ENCODE peak calls at places on chromosomes 2 and 18, in five cellular contexts. One of them, this sample, is unnamed.

GRCh38 chr2:68413466-68413865 is 48.4 kb downstream of the PLEK start:
- DNase-seq in HAP-1: no peak
- DNase-seq in heart left ventricle: no peak
- DNase-seq in cardiac muscle cell: no peak
- DNase-seq in thoracic aorta: no peak
- DNase-seq in this sample: no peak

GRCh38 chr2:119888673-119889072 is 124.2 kb upstream of the EPB41L5 start:
- DNase-seq in HAP-1: no peak
- DNase-seq in heart left ventricle: no peak
- DNase-seq in cardiac muscle cell: peak; percentile 76
- DNase-seq in thoracic aorta: no peak
- DNase-seq in this sample: no peak

GRCh38 chr2:213545481-213545880 is 261.2 kb downstream of the SPAG16 start:
- DNase-seq in HAP-1: no peak
- DNase-seq in heart left ventricle: no peak
- DNase-seq in cardiac muscle cell: no peak
- DNase-seq in thoracic aorta: no peak
- DNase-seq in this sample: no peak

GRCh38 chr2:95266781-95267430 is 7.3 kb upstream of the PROM2 start:
- DNase-seq in HAP-1: no peak
- DNase-seq in heart left ventricle: no peak
- DNase-seq in cardiac muscle cell: no peak
- DNase-seq in thoracic aorta: no peak
- DNase-seq in this sample: no peak

GRCh38 chr2:80852808-80853139 is 548.2 kb upstream of the LRRTM1 start:
- DNase-seq in HAP-1: no peak
- DNase-seq in heart left ventricle: no peak
- DNase-seq in cardiac muscle cell: no peak
- DNase-seq in thoracic aorta: no peak
- DNase-seq in this sample: no peak

GRCh38 chr2:85712261-85712660 is 18.1 kb downstream of the GNLY start:
- DNase-seq in HAP-1: no peak
- DNase-seq in heart left ventricle: no peak
- DNase-seq in cardiac muscle cell: no peak
- DNase-seq in thoracic aorta: no peak
- DNase-seq in this sample: no peak

GRCh38 chr2:72718906-72719305 is 106.9 kb downstream of the EXOC6B start:
- DNase-seq in HAP-1: no peak
- DNase-seq in heart left ventricle: no peak
- DNase-seq in cardiac muscle cell: no peak
- DNase-seq in thoracic aorta: no peak
- DNase-seq in this sample: no peak

GRCh38 chr2:64456298-64456697 is 2.3 kb downstream of the LGALSL start:
- DNase-seq in HAP-1: no peak
- DNase-seq in heart left ventricle: no peak
- DNase-seq in cardiac muscle cell: no peak
- DNase-seq in thoracic aorta: no peak
- DNase-seq in this sample: no peak

GRCh38 chr2:120442923-120443571 is 97.1 kb downstream of the INHBB start:
- DNase-seq in HAP-1: no peak
- DNase-seq in heart left ventricle: no peak
- DNase-seq in cardiac muscle cell: peak; percentile 20
- DNase-seq in thoracic aorta: no peak
- DNase-seq in this sample: no peak

GRCh38 chr2:42868874-42869273 is 76.5 kb upstream of the HAAO start:
- DNase-seq in HAP-1: no peak
- DNase-seq in heart left ventricle: no peak
- DNase-seq in cardiac muscle cell: no peak
- DNase-seq in thoracic aorta: no peak
- DNase-seq in this sample: no peak

GRCh38 chr2:25831744-25832449 is 46.4 kb downstream of the ASXL2 start:
- DNase-seq in HAP-1: no peak
- DNase-seq in heart left ventricle: no peak
- DNase-seq in cardiac muscle cell: no peak
- DNase-seq in thoracic aorta: no peak
- DNase-seq in this sample: no peak

GRCh38 chr2:240624011-240624949 is 1.0 kb upstream of the GPR35 start:
- DNase-seq in HAP-1: no peak
- DNase-seq in heart left ventricle: no peak
- DNase-seq in cardiac muscle cell: no peak
- DNase-seq in thoracic aorta: no peak
- DNase-seq in this sample: no peak

GRCh38 chr2:8821276-8822217 is 15.9 kb downstream of the KIDINS220 start:
- DNase-seq in HAP-1: no peak
- DNase-seq in heart left ventricle: peak; percentile 23
- DNase-seq in cardiac muscle cell: peak; percentile 85
- DNase-seq in thoracic aorta: peak; percentile 47
- DNase-seq in this sample: no peak

GRCh38 chr2:119011162-119011909 is 69.3 kb downstream of the MARCO start:
- DNase-seq in HAP-1: peak; percentile 22
- DNase-seq in heart left ventricle: peak; percentile 36
- DNase-seq in cardiac muscle cell: peak; percentile 62
- DNase-seq in thoracic aorta: no peak
- DNase-seq in this sample: no peak

GRCh38 chr2:16037808-16038457 is 97.6 kb downstream of the MYCN start:
- DNase-seq in HAP-1: no peak
- DNase-seq in heart left ventricle: no peak
- DNase-seq in cardiac muscle cell: no peak
- DNase-seq in thoracic aorta: no peak
- DNase-seq in this sample: no peak

GRCh38 chr2:31236433-31237205 is 2.7 kb downstream of the EHD3 start:
- DNase-seq in HAP-1: no peak
- DNase-seq in heart left ventricle: no peak
- DNase-seq in cardiac muscle cell: no peak
- DNase-seq in thoracic aorta: no peak
- DNase-seq in this sample: no peak

GRCh38 chr2:61538920-61539559 is 884 bp upstream of the XPO1 start:
- DNase-seq in HAP-1: peak; percentile 34
- DNase-seq in heart left ventricle: peak; percentile 10
- DNase-seq in cardiac muscle cell: peak; percentile 39
- DNase-seq in thoracic aorta: no peak
- DNase-seq in this sample: no peak

GRCh38 chr2:237702439-237703397 is 75.3 kb downstream of the LRRFIP1 start:
- DNase-seq in HAP-1: no peak
- DNase-seq in heart left ventricle: peak; percentile 70
- DNase-seq in cardiac muscle cell: peak; percentile 87
- DNase-seq in thoracic aorta: no peak
- DNase-seq in this sample: no peak

GRCh38 chr18:78789850-78790249 is 189.8 kb upstream of the SALL3 start:
- DNase-seq in HAP-1: no peak
- DNase-seq in heart left ventricle: no peak
- DNase-seq in cardiac muscle cell: no peak
- DNase-seq in thoracic aorta: no peak
- DNase-seq in this sample: no peak

GRCh38 chr2:160581448-160581847 is 87.8 kb upstream of the RBMS1 start:
- DNase-seq in HAP-1: no peak
- DNase-seq in heart left ventricle: no peak
- DNase-seq in cardiac muscle cell: no peak
- DNase-seq in thoracic aorta: no peak
- DNase-seq in this sample: no peak

GRCh38 chr2:193517615-193518014 is 1322.9 kb upstream of the TMEFF2 start:
- DNase-seq in HAP-1: no peak
- DNase-seq in heart left ventricle: no peak
- DNase-seq in cardiac muscle cell: no peak
- DNase-seq in thoracic aorta: no peak
- DNase-seq in this sample: peak; percentile 10

GRCh38 chr2:74703373-74703772 is 49.3 kb downstream of the SEMA4F start:
- DNase-seq in HAP-1: no peak
- DNase-seq in heart left ventricle: no peak
- DNase-seq in cardiac muscle cell: peak; percentile 91
- DNase-seq in thoracic aorta: no peak
- DNase-seq in this sample: no peak

DNA sequence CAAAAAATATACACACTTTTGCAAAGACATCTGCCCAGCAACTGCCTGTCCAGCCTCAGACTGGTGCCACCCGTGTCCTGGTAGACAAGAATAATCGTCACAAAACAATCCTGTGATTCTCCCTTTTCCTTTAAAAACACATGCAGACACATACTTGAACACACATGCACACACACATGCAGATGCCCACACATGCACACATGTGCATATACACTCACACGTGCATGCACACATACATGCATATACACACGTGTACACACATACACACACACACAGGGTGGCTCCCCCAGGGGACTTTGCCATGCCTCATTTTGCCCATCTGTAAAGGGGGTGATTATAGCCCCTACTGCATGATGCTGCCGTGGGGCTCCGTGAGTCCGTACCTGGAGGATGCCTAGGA is 24.9 kb upstream of the ALPP start:
- DNase-seq in HAP-1: no peak
- DNase-seq in heart left ventricle: no peak
- DNase-seq in cardiac muscle cell: no peak
- DNase-seq in thoracic aorta: no peak
- DNase-seq in this sample: no peak
- H3K27me3 ChIP-seq in HAP-1: peaks cover 10% of the 10 kb centered on the region
- H3K27me3 ChIP-seq in heart left ventricle: peaks cover 54% of the 10 kb centered on the region
- H3K27me3 ChIP-seq in cardiac muscle cell: peaks cover 57% of the 10 kb centered on the region
- H3K27me3 ChIP-seq in thoracic aorta: peaks cover 11% of the 10 kb centered on the region
- H3K27me3 ChIP-seq in this sample: peaks cover 45% of the 10 kb centered on the region

GRCh38 chr2:136929531-136929930 is 164.2 kb downstream of the THSD7B start:
- DNase-seq in HAP-1: no peak
- DNase-seq in heart left ventricle: no peak
- DNase-seq in cardiac muscle cell: no peak
- DNase-seq in thoracic aorta: no peak
- DNase-seq in this sample: no peak
- H3K27me3 ChIP-seq in HAP-1: no peaks in the 10 kb centered on the region
- H3K27me3 ChIP-seq in heart left ventricle: no peaks in the 10 kb centered on the region
- H3K27me3 ChIP-seq in cardiac muscle cell: no peaks in the 10 kb centered on the region
- H3K27me3 ChIP-seq in thoracic aorta: no peaks in the 10 kb centered on the region
- H3K27me3 ChIP-seq in this sample: no peaks in the 10 kb centered on the region

GRCh38 chr2:12890071-12890470 is 173.3 kb downstream of the TRIB2 start:
- DNase-seq in HAP-1: no peak
- DNase-seq in heart left ventricle: no peak
- DNase-seq in cardiac muscle cell: no peak
- DNase-seq in thoracic aorta: no peak
- DNase-seq in this sample: no peak
- H3K27me3 ChIP-seq in HAP-1: no peaks in the 10 kb centered on the region
- H3K27me3 ChIP-seq in heart left ventricle: no peaks in the 10 kb centered on the region
- H3K27me3 ChIP-seq in cardiac muscle cell: no peaks in the 10 kb centered on the region
- H3K27me3 ChIP-seq in thoracic aorta: no peaks in the 10 kb centered on the region
- H3K27me3 ChIP-seq in this sample: no peaks in the 10 kb centered on the region

DNA sequence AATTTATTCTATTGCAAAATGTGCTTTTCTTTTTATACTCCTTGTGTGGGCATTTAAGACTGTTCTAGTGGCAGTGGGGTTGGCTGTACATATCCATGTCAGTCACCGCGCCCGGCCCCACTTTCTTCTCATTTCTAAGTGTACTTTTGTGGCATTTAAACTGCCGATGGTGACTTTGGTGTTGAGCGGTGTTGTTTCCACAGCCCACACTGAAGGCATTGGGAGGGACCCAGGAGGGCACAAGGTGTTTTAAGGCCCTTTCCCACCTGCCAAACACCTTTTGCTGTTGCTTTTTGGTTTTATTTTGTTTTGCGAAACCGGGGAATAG is 369.7 kb downstream of the MTX2 start:
- DNase-seq in HAP-1: no peak
- DNase-seq in heart left ventricle: no peak
- DNase-seq in cardiac muscle cell: no peak
- DNase-seq in thoracic aorta: no peak
- DNase-seq in this sample: no peak
- H3K27me3 ChIP-seq in HAP-1: peaks cover 67% of the 10 kb centered on the region
- H3K27me3 ChIP-seq in heart left ventricle: peaks cover 93% of the 10 kb centered on the region
- H3K27me3 ChIP-seq in cardiac muscle cell: peaks cover 96% of the 10 kb centered on the region
- H3K27me3 ChIP-seq in thoracic aorta: peaks cover 7% of the 10 kb centered on the region
- H3K27me3 ChIP-seq in this sample: no peaks in the 10 kb centered on the region

DNA sequence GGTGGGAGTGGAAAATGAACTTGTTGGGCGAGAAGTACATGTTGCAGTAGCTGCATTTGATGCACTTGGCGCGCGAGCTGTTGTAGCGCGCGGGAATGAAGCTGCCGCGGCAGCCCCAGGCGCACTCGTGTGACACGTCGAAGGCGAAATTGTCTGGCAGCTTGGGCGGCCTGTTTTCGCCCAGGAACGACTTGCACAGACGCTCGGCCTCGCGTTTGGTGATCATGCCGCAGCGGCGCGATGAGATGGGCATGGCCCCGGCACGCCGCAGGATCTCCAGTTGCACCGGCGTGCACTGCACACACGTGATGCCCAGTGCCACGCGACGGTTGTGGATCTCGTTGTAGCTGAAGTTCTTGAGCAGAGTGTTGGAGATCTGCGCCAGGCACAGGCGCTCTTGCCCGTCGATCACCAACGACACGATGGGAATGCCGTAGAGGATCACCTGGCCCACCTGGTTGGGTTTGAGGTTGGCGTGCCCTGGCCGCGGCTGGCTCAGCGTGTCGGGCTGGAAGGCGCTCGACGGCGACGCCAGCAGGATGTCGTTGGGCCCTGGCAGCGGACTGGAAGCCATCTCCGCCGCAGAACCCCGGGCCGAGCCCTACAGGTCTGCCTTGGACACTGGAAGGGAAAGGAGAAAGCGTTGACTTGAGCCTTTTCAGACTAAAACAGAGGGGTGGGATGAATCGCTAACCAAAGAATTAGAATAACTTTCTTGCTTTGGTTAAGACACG is 2.7 kb downstream of the SKOR2 start:
- DNase-seq in HAP-1: no peak
- DNase-seq in heart left ventricle: no peak
- DNase-seq in cardiac muscle cell: no peak
- DNase-seq in thoracic aorta: no peak
- DNase-seq in this sample: no peak
- H3K27me3 ChIP-seq in HAP-1: peaks cover 52% of the 10 kb centered on the region
- H3K27me3 ChIP-seq in heart left ventricle: peaks cover 100% of the 10 kb centered on the region
- H3K27me3 ChIP-seq in cardiac muscle cell: peaks cover 100% of the 10 kb centered on the region
- H3K27me3 ChIP-seq in thoracic aorta: peaks cover 3% of the 10 kb centered on the region
- H3K27me3 ChIP-seq in this sample: peaks cover 70% of the 10 kb centered on the region

This sample was measured in kidney epithelial cell.